ENCODE peak calls at places on chromosome 13, in ten cellular contexts. One of them, this sample, is unnamed.

GRCh38 chr13:32446220-32446619 is 18.3 kb upstream of the N4BP2L1 start:
- DNase-seq in HT-29: no peak
- DNase-seq in RKO: no peak
- DNase-seq in GOT3: no peak
- DNase-seq in activated T-cell treated with anti-CD3 and anti-CD28 coated beads, Interleukin-2, amount 50 U/mL, for 4 hours: no peak
- DNase-seq in CD4-positive, alpha-beta memory T cell: no peak
- DNase-seq in MV-4-11: no peak
- DNase-seq in GM04504: no peak
- DNase-seq in breast epithelium: no peak
- DNase-seq in globus pallidus: no peak
- DNase-seq in this sample: no peak

GRCh38 chr13:107461751-107462150 is 753.6 kb downstream of the LIG4 start:
- DNase-seq in HT-29: no peak
- DNase-seq in RKO: no peak
- DNase-seq in GOT3: no peak
- DNase-seq in activated T-cell treated with anti-CD3 and anti-CD28 coated beads, Interleukin-2, amount 50 U/mL, for 4 hours: no peak
- DNase-seq in CD4-positive, alpha-beta memory T cell: no peak
- DNase-seq in MV-4-11: no peak
- DNase-seq in GM04504: no peak
- DNase-seq in breast epithelium: no peak
- DNase-seq in globus pallidus: peak
- DNase-seq in this sample: no peak

GRCh38 chr13:44352671-44353070 is 21.0 kb upstream of the SERP2 start:
- DNase-seq in HT-29: no peak
- DNase-seq in RKO: no peak
- DNase-seq in GOT3: no peak
- DNase-seq in activated T-cell treated with anti-CD3 and anti-CD28 coated beads, Interleukin-2, amount 50 U/mL, for 4 hours: no peak
- DNase-seq in CD4-positive, alpha-beta memory T cell: no peak
- DNase-seq in MV-4-11: no peak
- DNase-seq in GM04504: no peak
- DNase-seq in breast epithelium: no peak
- DNase-seq in globus pallidus: no peak
- DNase-seq in this sample: no peak

GRCh38 chr13:43991773-43992201 is 112.1 kb downstream of the LACC1 start:
- DNase-seq in HT-29: no peak
- DNase-seq in RKO: no peak
- DNase-seq in GOT3: no peak
- DNase-seq in activated T-cell treated with anti-CD3 and anti-CD28 coated beads, Interleukin-2, amount 50 U/mL, for 4 hours: no peak
- DNase-seq in CD4-positive, alpha-beta memory T cell: no peak
- DNase-seq in MV-4-11: no peak
- DNase-seq in GM04504: no peak
- DNase-seq in breast epithelium: no peak
- DNase-seq in globus pallidus: no peak
- DNase-seq in this sample: no peak

GRCh38 chr13:94640676-94641075 is 39.0 kb downstream of the GPR180 start:
- DNase-seq in HT-29: peak
- DNase-seq in RKO: no peak
- DNase-seq in GOT3: no peak
- DNase-seq in activated T-cell treated with anti-CD3 and anti-CD28 coated beads, Interleukin-2, amount 50 U/mL, for 4 hours: no peak
- DNase-seq in CD4-positive, alpha-beta memory T cell: no peak
- DNase-seq in MV-4-11: no peak
- DNase-seq in GM04504: no peak
- DNase-seq in breast epithelium: no peak
- DNase-seq in globus pallidus: no peak
- DNase-seq in this sample: no peak

GRCh38 chr13:77751513-77752456 is 54.3 kb downstream of the SLAIN1 start:
- DNase-seq in HT-29: peak
- DNase-seq in RKO: peak
- DNase-seq in GOT3: no peak
- DNase-seq in activated T-cell treated with anti-CD3 and anti-CD28 coated beads, Interleukin-2, amount 50 U/mL, for 4 hours: peak
- DNase-seq in CD4-positive, alpha-beta memory T cell: peak
- DNase-seq in MV-4-11: peak
- DNase-seq in GM04504: peak
- DNase-seq in breast epithelium: no peak
- DNase-seq in globus pallidus: peak
- DNase-seq in this sample: peak

GRCh38 chr13:106382569-106382968 is 152.9 kb downstream of the EFNB2 start:
- DNase-seq in HT-29: no peak
- DNase-seq in RKO: no peak
- DNase-seq in GOT3: no peak
- DNase-seq in activated T-cell treated with anti-CD3 and anti-CD28 coated beads, Interleukin-2, amount 50 U/mL, for 4 hours: no peak
- DNase-seq in CD4-positive, alpha-beta memory T cell: no peak
- DNase-seq in MV-4-11: no peak
- DNase-seq in GM04504: no peak
- DNase-seq in breast epithelium: no peak
- DNase-seq in globus pallidus: no peak
- DNase-seq in this sample: no peak

GRCh38 chr13:75467009-75467728 is 14.8 kb downstream of the TBC1D4 start:
- DNase-seq in HT-29: no peak
- DNase-seq in RKO: no peak
- DNase-seq in GOT3: no peak
- DNase-seq in activated T-cell treated with anti-CD3 and anti-CD28 coated beads, Interleukin-2, amount 50 U/mL, for 4 hours: no peak
- DNase-seq in CD4-positive, alpha-beta memory T cell: no peak
- DNase-seq in MV-4-11: no peak
- DNase-seq in GM04504: no peak
- DNase-seq in breast epithelium: no peak
- DNase-seq in globus pallidus: no peak
- DNase-seq in this sample: no peak

GRCh38 chr13:109874921-109875454 is 88.6 kb upstream of the IRS2 start:
- DNase-seq in HT-29: no peak
- DNase-seq in RKO: no peak
- DNase-seq in GOT3: no peak
- DNase-seq in activated T-cell treated with anti-CD3 and anti-CD28 coated beads, Interleukin-2, amount 50 U/mL, for 4 hours: no peak
- DNase-seq in CD4-positive, alpha-beta memory T cell: no peak
- DNase-seq in MV-4-11: no peak
- DNase-seq in GM04504: peak
- DNase-seq in breast epithelium: no peak
- DNase-seq in globus pallidus: no peak
- DNase-seq in this sample: no peak

GRCh38 chr13:37409756-37410155 is 188.8 kb downstream of the POSTN start:
- DNase-seq in HT-29: no peak
- DNase-seq in RKO: no peak
- DNase-seq in GOT3: no peak
- DNase-seq in activated T-cell treated with anti-CD3 and anti-CD28 coated beads, Interleukin-2, amount 50 U/mL, for 4 hours: no peak
- DNase-seq in CD4-positive, alpha-beta memory T cell: no peak
- DNase-seq in MV-4-11: no peak
- DNase-seq in GM04504: no peak
- DNase-seq in breast epithelium: no peak
- DNase-seq in globus pallidus: no peak
- DNase-seq in this sample: no peak

GRCh38 chr13:52695856-52696255 is 43.2 kb downstream of the SUGT1 start:
- DNase-seq in HT-29: no peak
- DNase-seq in RKO: peak
- DNase-seq in GOT3: no peak
- DNase-seq in activated T-cell treated with anti-CD3 and anti-CD28 coated beads, Interleukin-2, amount 50 U/mL, for 4 hours: no peak
- DNase-seq in CD4-positive, alpha-beta memory T cell: no peak
- DNase-seq in MV-4-11: peak
- DNase-seq in GM04504: peak
- DNase-seq in breast epithelium: no peak
- DNase-seq in globus pallidus: no peak
- DNase-seq in this sample: no peak

GRCh38 chr13:51328488-51328887 is 11.0 kb upstream of the SERPINE3 start:
- DNase-seq in HT-29: no peak
- DNase-seq in RKO: no peak
- DNase-seq in GOT3: no peak
- DNase-seq in activated T-cell treated with anti-CD3 and anti-CD28 coated beads, Interleukin-2, amount 50 U/mL, for 4 hours: no peak
- DNase-seq in CD4-positive, alpha-beta memory T cell: no peak
- DNase-seq in MV-4-11: no peak
- DNase-seq in GM04504: no peak
- DNase-seq in breast epithelium: no peak
- DNase-seq in globus pallidus: no peak
- DNase-seq in this sample: no peak

GRCh38 chr13:29923554-29924481 is 73.4 kb upstream of the UBL3 start:
- DNase-seq in HT-29: peak
- DNase-seq in RKO: peak
- DNase-seq in GOT3: peak
- DNase-seq in activated T-cell treated with anti-CD3 and anti-CD28 coated beads, Interleukin-2, amount 50 U/mL, for 4 hours: peak
- DNase-seq in CD4-positive, alpha-beta memory T cell: peak
- DNase-seq in MV-4-11: no peak
- DNase-seq in GM04504: peak
- DNase-seq in breast epithelium: peak
- DNase-seq in globus pallidus: peak
- DNase-seq in this sample: peak

GRCh38 chr13:27442071-27442647 is 8.2 kb downstream of the MTIF3 start:
- DNase-seq in HT-29: peak
- DNase-seq in RKO: no peak
- DNase-seq in GOT3: no peak
- DNase-seq in activated T-cell treated with anti-CD3 and anti-CD28 coated beads, Interleukin-2, amount 50 U/mL, for 4 hours: no peak
- DNase-seq in CD4-positive, alpha-beta memory T cell: peak
- DNase-seq in MV-4-11: no peak
- DNase-seq in GM04504: no peak
- DNase-seq in breast epithelium: no peak
- DNase-seq in globus pallidus: no peak
- DNase-seq in this sample: no peak

This sample was measured in Calu3.